ENCODE peak calls at places on chromosomes 12 and 14, in ten cellular contexts. G, O, F, N, I, W, Q, T, V and C are unnamed samples.

GRCh38 chr12:63805704-63806672 is 26.3 kb downstream of the RXYLT1 start:
- DNase-seq in O (no peak), N (no peak), G (no peak), Q (no peak), F (no peak), I (no peak), W (no peak), V (no peak), T (no peak), C (peak)

GRCh38 chr14:55240526-55241178 is 30.6 kb upstream of the FBXO34 start:
- DNase-seq in Q (no peak), G (no peak), N (no peak), F (no peak), I (no peak), T (no peak), O (peak), W (peak), V (no peak), C (no peak)

GRCh38 chr14:79161576-79161975 is 991.4 kb downstream of the NRXN3 start:
- DNase-seq in V (no peak), Q (no peak), F (peak), I (no peak), O (peak), G (no peak), W (peak), N (no peak), T (no peak), C (peak)

GRCh38 chr12:54993181-54993835 is 8.7 kb upstream of the TESPA1 start:
- DNase-seq in F (peak), G (peak), V (no peak), N (peak), Q (peak), T (peak), W (peak), I (peak), O (peak), C (peak)

GRCh38 chr14:99597911-99598600 is 6.0 kb downstream of the CCDC85C start:
- DNase-seq in G (no peak), N (no peak), V (no peak), O (no peak), I (no peak), F (no peak), W (no peak), Q (no peak), T (no peak), C (peak)

GRCh38 chr14:98786456-98786855 is 485.5 kb downstream of the BCL11B start:
- DNase-seq in I (no peak), T (no peak), V (no peak), O (no peak), N (no peak), Q (no peak), W (no peak), F (no peak), G (no peak), C (no peak)

GRCh38 chr14:20836668-20837338 is 34.2 kb upstream of the RNASE1 start:
- DNase-seq in F (no peak), O (no peak), Q (no peak), I (no peak), T (no peak), N (no peak), W (peak), V (no peak), G (peak), C (peak)

GRCh38 chr12:106271575-106272505 is 24.0 kb upstream of the CKAP4 start:
- DNase-seq in N (no peak), Q (no peak), F (no peak), O (no peak), W (peak), I (no peak), T (no peak), G (no peak), V (no peak), C (no peak)

GRCh38 chr14:24406416-24406815 is 7.6 kb downstream of the NYNRIN start:
- DNase-seq in T (no peak), G (no peak), V (no peak), Q (no peak), N (no peak), W (no peak), O (no peak), I (no peak), F (no peak), C (no peak)

GRCh38 chr14:66369157-66369706 is 116.9 kb upstream of the CCDC196 start:
- DNase-seq in W (no peak), F (no peak), Q (no peak), G (no peak), T (no peak), O (no peak), I (no peak), V (no peak), N (no peak), C (no peak)

GRCh38 chr12:52534482-52534881 is 14.3 kb upstream of the KRT5 start:
- DNase-seq in T (no peak), N (no peak), F (no peak), G (no peak), W (no peak), I (no peak), Q (no peak), O (no peak), V (no peak), C (no peak)

GRCh38 chr12:111160350-111161142 is 208.3 kb downstream of the PHETA1 start:
- DNase-seq in I (no peak), G (no peak), O (no peak), Q (no peak), N (no peak), F (no peak), T (no peak), V (no peak), W (peak), C (no peak)

GRCh38 chr12:51080136-51080535 is 3.3 kb downstream of the CSRNP2 start:
- DNase-seq in O (no peak), V (no peak), F (no peak), T (no peak), W (no peak), I (no peak), N (no peak), Q (no peak), G (no peak), C (no peak)

GRCh38 chr12:14723763-14724162 is 27.4 kb upstream of the GUCY2C start:
- DNase-seq in O (peak), W (peak), G (peak), F (peak), T (no peak), N (peak), V (peak), I (peak), Q (peak), C (peak)

GRCh38 chr12:27651201-27651600 is 45.0 kb upstream of the REP15 start:
- DNase-seq in W (peak), I (no peak), F (no peak), Q (no peak), N (no peak), G (no peak), O (no peak), T (no peak), V (no peak), C (no peak)

GRCh38 chr14:40987481-40987880 is 619.2 kb upstream of the LRFN5 start:
- DNase-seq in W (no peak), I (no peak), O (no peak), N (no peak), T (no peak), Q (no peak), G (no peak), V (no peak), F (no peak), C (no peak)

GRCh38 chr14:55938249-55938791 is 179.9 kb upstream of the PELI2 start:
- DNase-seq in Q (no peak), F (peak), V (peak), G (no peak), T (peak), I (no peak), N (peak), W (peak), O (peak), C (no peak)